ENCODE peak calls at places on chromosomes 16 and 17, in five cellular contexts. E, B, Q, I and K are unnamed samples.
A peak's percentile ranks its signal among the peaks of the same experiment; 100 is the strongest.

GRCh38 chr17:18262641-18263040 is 2.2 kb downstream of the MIEF2 start:
- DNase-seq in I (no peak), E (peak; percentile 86), B (no peak), Q (no peak), K (peak; percentile 71)

GRCh38 chr17:45332989-45333701 is 16.3 kb upstream of the MAP3K14 start:
- DNase-seq in B (peak; percentile 25), E (no peak), Q (no peak), I (no peak), K (no peak)

GRCh38 chr16:22816475-22816874 is 2.5 kb downstream of the HS3ST2 start:
- DNase-seq in B (no peak), E (no peak), I (no peak), Q (peak; percentile 43), K (no peak)

GRCh38 chr17:20961551-20961950 is 81.3 kb downstream of the USP22 start:
- DNase-seq in I (no peak), E (no peak), B (no peak), Q (no peak), K (no peak)

GRCh38 chr16:53896711-53897110 is 192.8 kb downstream of the FTO start:
- DNase-seq in E (no peak), I (no peak), B (no peak), Q (no peak), K (no peak)

GRCh38 chr17:76674600-76674999 is 31.0 kb upstream of the ST6GALNAC1 start:
- DNase-seq in E (peak; percentile 15), B (no peak), Q (no peak), I (no peak), K (no peak)

GRCh38 chr16:20740007-20740883 is 1.4 kb downstream of the THUMPD1 start:
- DNase-seq in B (no peak), Q (peak; percentile 17), E (peak; percentile 18), I (no peak), K (peak; percentile 18)

GRCh38 chr16:55018881-55019280 is 88.2 kb downstream of the IRX5 start:
- DNase-seq in I (no peak), B (no peak), E (no peak), Q (no peak), K (no peak)

GRCh38 chr17:54544239-54544638 is 356.4 kb upstream of the TOM1L1 start:
- DNase-seq in E (no peak), I (no peak), B (no peak), Q (no peak), K (no peak)

GRCh38 chr16:66878067-66878466 is 2.2 kb upstream of the PDP2 start:
- DNase-seq in Q (no peak), E (no peak), B (no peak), I (no peak), K (peak; percentile 68)

GRCh38 chr16:16092925-16093624 is 130.2 kb downstream of the ABCC6 start:
- DNase-seq in E (peak; percentile 26), Q (no peak), B (peak; percentile 75), I (no peak), K (peak; percentile 89)

GRCh38 chr16:81723098-81723723 is 55.9 kb upstream of the PLCG2 start:
- DNase-seq in B (no peak), Q (peak; percentile 92), I (no peak), E (no peak), K (peak; percentile 70)

GRCh38 chr17:19487009-19487600 is 46.5 kb upstream of the SLC47A1 start:
- DNase-seq in I (no peak), Q (no peak), E (no peak), B (no peak), K (no peak)

GRCh38 chr17:73588291-73589095 is 55.8 kb downstream of the SDK2 start:
- DNase-seq in E (no peak), Q (no peak), B (no peak), I (no peak), K (no peak)

GRCh38 chr16:15775663-15776304 is 81.0 kb downstream of the MYH11 start:
- DNase-seq in E (no peak), B (no peak), I (no peak), Q (no peak), K (no peak)

GRCh38 chr16:47672475-47672874 is 211.3 kb downstream of the PHKB start:
- DNase-seq in E (no peak), I (no peak), B (no peak), Q (no peak), K (no peak)

GRCh38 chr17:45895304-45895968 is 1.1 kb downstream of the MAPT start:
- DNase-seq in B (peak; percentile 38), E (no peak), I (no peak), Q (peak; percentile 47), K (peak; percentile 19)

GRCh38 chr17:21551081-21551881 is 141.0 kb upstream of the KCNJ18 start:
- DNase-seq in Q (peak; percentile 78), E (peak; percentile 86), B (peak; percentile 89), I (peak; percentile 81), K (peak; percentile 89)

GRCh38 chr16:16960785-16961184 is 510.0 kb downstream of the XYLT1 start:
- DNase-seq in E (no peak), B (no peak), Q (no peak), I (no peak), K (no peak)

GRCh38 chr16:75305364-75306101 is 54.1 kb upstream of the BCAR1 start:
- DNase-seq in E (peak; percentile 92), I (peak; percentile 72), Q (peak; percentile 99), B (peak; percentile 66), K (peak; percentile 93)

GRCh38 chr17:2975469-2975958 is 87.9 kb downstream of the OR1D5 start:
- DNase-seq in I (peak; percentile 26), Q (no peak), E (peak; percentile 35), B (peak; percentile 59), K (peak; percentile 49)

GRCh38 chr16:2842340-2843000 is 12.4 kb downstream of the ZG16B start:
- DNase-seq in E (peak; percentile 53), I (peak; percentile 36), Q (peak; percentile 51), B (peak; percentile 78), K (peak; percentile 62)

GRCh38 chr17:34452769-34453168 is 89.7 kb upstream of the CCL1 start:
- DNase-seq in E (no peak), I (no peak), B (no peak), Q (no peak), K (no peak)

GRCh38 chr16:2489581-2489980 is 14.7 kb downstream of the TBC1D24 start:
- DNase-seq in E (no peak), B (no peak), Q (no peak), I (no peak), K (no peak)

GRCh38 chr17:282000-282911 is 70.4 kb downstream of the RPH3AL start:
- DNase-seq in B (peak; percentile 19), I (peak; percentile 15), E (no peak), Q (no peak), K (no peak)

GRCh38 chr17:81409190-81409935 is 14.1 kb downstream of the BAHCC1 start:
- DNase-seq in E (peak; percentile 78), Q (peak; percentile 49), I (no peak), B (no peak), K (no peak)

GRCh38 chr17:35192708-35193107 is 1.5 kb downstream of the SLC35G3 start:
- DNase-seq in I (no peak), Q (no peak), E (no peak), B (no peak), K (no peak)

GRCh38 chr17:61411944-61412859 is 12.6 kb downstream of the TBX2 start:
- DNase-seq in Q (peak; percentile 82), E (peak; percentile 79), B (peak; percentile 92), I (peak; percentile 84), K (peak; percentile 78)

GRCh38 chr17:76736349-76737081 is 616 bp downstream of the SRSF2 start:
- DNase-seq in I (peak; percentile 80), Q (peak; percentile 62), E (peak; percentile 85), B (peak; percentile 87), K (peak; percentile 82)

GRCh38 chr17:51848451-51848850 is 310.1 kb downstream of the CA10 start:
- DNase-seq in Q (no peak), I (no peak), E (no peak), B (no peak), K (no peak)

GRCh38 chr17:16442594-16443389 is 27.4 kb downstream of the TRPV2 start:
- DNase-seq in Q (no peak), I (no peak), B (no peak), E (no peak), K (no peak)
- TF ChIP-seq POLR2A in Q (no peak), I (no peak), B (no peak), E (no peak), K (no peak)

GRCh38 chr16:89602273-89602951 is 11.0 kb upstream of the DPEP1 start:
- DNase-seq in E (peak; percentile 33), B (peak; percentile 58), I (no peak), Q (peak; percentile 55), K (no peak)

GRCh38 chr16:89606006-89606405 is 7.4 kb upstream of the DPEP1 start:
- DNase-seq in B (no peak), Q (no peak), I (no peak), E (no peak), K (no peak)

GRCh38 chr16:89605186-89605970 is 8.1 kb upstream of the DPEP1 start:
- DNase-seq in E (no peak), Q (no peak), I (no peak), B (no peak), K (no peak)

GRCh38 chr16:89602952-89603590 is 10.4 kb upstream of the DPEP1 start:
- DNase-seq in E (no peak), Q (no peak), B (no peak), I (no peak), K (no peak)

GRCh38 chr16:89604764-89605163 is 8.7 kb upstream of the DPEP1 start:
- DNase-seq in Q (no peak), I (no peak), E (no peak), B (no peak), K (no peak)
- H3K27ac ChIP-seq in Q (no peak overlapping the region), I (no peak overlapping the region), E (no peak overlapping the region), B (no peak overlapping the region), K (no peak overlapping the region)

DNA sequence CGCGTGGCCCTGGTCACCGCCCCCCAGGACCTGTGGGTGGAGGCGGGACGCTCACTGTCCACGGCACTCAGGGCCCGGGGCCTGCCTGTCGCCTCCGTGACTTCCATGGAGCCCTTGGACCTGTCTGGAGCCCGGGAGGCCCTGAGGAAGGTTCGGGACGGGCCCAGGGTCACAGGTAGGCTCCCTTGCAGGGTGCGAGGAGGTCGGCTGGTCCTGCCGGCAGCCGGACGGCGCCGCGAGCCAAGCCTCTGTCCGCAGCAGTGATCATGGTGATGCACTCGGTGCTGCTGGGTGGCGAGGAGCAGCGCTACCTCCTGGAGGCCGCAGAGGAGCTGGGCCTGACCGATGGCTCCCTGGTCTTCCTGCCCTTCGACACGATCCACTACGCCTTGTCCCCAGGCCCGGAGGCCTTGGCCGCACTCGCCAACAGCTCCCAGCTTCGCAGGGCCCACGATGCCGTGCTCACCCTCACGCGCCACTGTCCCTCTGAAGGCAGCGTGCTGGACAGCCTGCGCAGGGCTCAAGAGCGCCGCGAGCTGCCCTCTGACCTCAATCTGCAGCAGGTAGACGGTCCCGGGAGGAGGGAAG is 1.3 kb downstream of the GUCY2D start:
- DNase-seq in I (no peak), Q (no peak), E (no peak), B (no peak), K (no peak)
- TF ChIP-seq POLR2A in I (no peak), Q (no peak), E (no peak), B (no peak), K (no peak)

GRCh38 chr17:66715745-66716156 is 119.2 kb upstream of the CACNG5 start:
- DNase-seq in B (no peak), Q (peak; percentile 80), I (no peak), E (no peak), K (no peak)

GRCh38 chr17:66720027-66720426 is 114.9 kb upstream of the CACNG5 start:
- DNase-seq in I (no peak), B (no peak), Q (no peak), E (no peak), K (no peak)

GRCh38 chr17:66716236-66717026 is 118.5 kb upstream of the CACNG5 start:
- DNase-seq in B (no peak), I (no peak), Q (peak; percentile 22), E (no peak), K (no peak)

GRCh38 chr17:66715076-66715675 is 119.7 kb upstream of the CACNG5 start:
- DNase-seq in B (no peak), I (no peak), Q (no peak), E (no peak), K (no peak)

GRCh38 chr17:66717680-66718079 is 117.2 kb upstream of the CACNG5 start:
- DNase-seq in Q (no peak), E (no peak), B (no peak), I (peak; percentile 85), K (peak; percentile 91)
- H3K27ac ChIP-seq in Q (no peak overlapping the region), E (no peak overlapping the region), B (no peak overlapping the region), I (no peak overlapping the region), K (peak overlapping the region; percentile 75)